ENCODE peak calls at places on chromosomes 12 and 14, in eight cellular contexts. One of them, this sample, is unnamed.
A peak's percentile ranks its signal among the peaks of the same experiment; 100 is the strongest.

GRCh38 chr14:74391479-74391878 is 34.5 kb downstream of the SYNDIG1L start:
- DNase-seq in GM13977: no peak
- DNase-seq in hippocampal formation: no peak
- DNase-seq in Calu3: no peak
- DNase-seq in PC-3: no peak
- DNase-seq in cardiac muscle cell: no peak
- DNase-seq in NAMALWA: no peak
- DNase-seq in T-cell: no peak
- DNase-seq in this sample: no peak

GRCh38 chr14:24279301-24280186 is 8.1 kb upstream of the RABGGTA start:
- DNase-seq in GM13977: no peak
- DNase-seq in hippocampal formation: peak; percentile 43
- DNase-seq in Calu3: peak; percentile 53
- DNase-seq in PC-3: peak; percentile 56
- DNase-seq in cardiac muscle cell: no peak
- DNase-seq in NAMALWA: peak; percentile 32
- DNase-seq in T-cell: peak; percentile 60
- DNase-seq in this sample: no peak

GRCh38 chr14:41766772-41767171 is 160.1 kb downstream of the LRFN5 start:
- DNase-seq in GM13977: no peak
- DNase-seq in hippocampal formation: no peak
- DNase-seq in Calu3: no peak
- DNase-seq in PC-3: no peak
- DNase-seq in cardiac muscle cell: no peak
- DNase-seq in NAMALWA: no peak
- DNase-seq in T-cell: no peak
- DNase-seq in this sample: no peak

GRCh38 chr12:53961025-53961761 is 6.5 kb downstream of the HOXC12 start:
- DNase-seq in GM13977: no peak
- DNase-seq in hippocampal formation: no peak
- DNase-seq in Calu3: no peak
- DNase-seq in PC-3: no peak
- DNase-seq in cardiac muscle cell: no peak
- DNase-seq in NAMALWA: no peak
- DNase-seq in T-cell: no peak
- DNase-seq in this sample: no peak

GRCh38 chr12:32659908-32660440 is 19.1 kb upstream of the DNM1L start:
- DNase-seq in GM13977: no peak
- DNase-seq in hippocampal formation: no peak
- DNase-seq in Calu3: no peak
- DNase-seq in PC-3: no peak
- DNase-seq in cardiac muscle cell: no peak
- DNase-seq in NAMALWA: no peak
- DNase-seq in T-cell: no peak
- DNase-seq in this sample: peak; percentile 37

GRCh38 chr12:131986847-131987398 is 37.2 kb downstream of the EP400 start:
- DNase-seq in GM13977: no peak
- DNase-seq in hippocampal formation: no peak
- DNase-seq in Calu3: no peak
- DNase-seq in PC-3: no peak
- DNase-seq in cardiac muscle cell: no peak
- DNase-seq in NAMALWA: no peak
- DNase-seq in T-cell: no peak
- DNase-seq in this sample: no peak

GRCh38 chr12:120761581-120761980 is 36.0 kb downstream of the ACADS start:
- DNase-seq in GM13977: no peak
- DNase-seq in hippocampal formation: no peak
- DNase-seq in Calu3: no peak
- DNase-seq in PC-3: no peak
- DNase-seq in cardiac muscle cell: peak; percentile 84
- DNase-seq in NAMALWA: no peak
- DNase-seq in T-cell: no peak
- DNase-seq in this sample: no peak

GRCh38 chr12:116734156-116734768 is 3.6 kb downstream of the SPRING1 start:
- DNase-seq in GM13977: no peak
- DNase-seq in hippocampal formation: no peak
- DNase-seq in Calu3: no peak
- DNase-seq in PC-3: peak; percentile 18
- DNase-seq in cardiac muscle cell: no peak
- DNase-seq in NAMALWA: no peak
- DNase-seq in T-cell: no peak
- DNase-seq in this sample: no peak

GRCh38 chr12:55057466-55057865 is 37.7 kb downstream of the NEUROD4 start:
- DNase-seq in GM13977: no peak
- DNase-seq in hippocampal formation: no peak
- DNase-seq in Calu3: no peak
- DNase-seq in PC-3: no peak
- DNase-seq in cardiac muscle cell: no peak
- DNase-seq in NAMALWA: no peak
- DNase-seq in T-cell: no peak
- DNase-seq in this sample: peak; percentile 10

GRCh38 chr14:34359423-34360120 is 102.5 kb downstream of the SPTSSA start:
- DNase-seq in GM13977: no peak
- DNase-seq in hippocampal formation: no peak
- DNase-seq in Calu3: no peak
- DNase-seq in PC-3: peak; percentile 41
- DNase-seq in cardiac muscle cell: no peak
- DNase-seq in NAMALWA: no peak
- DNase-seq in T-cell: no peak
- DNase-seq in this sample: no peak

GRCh38 chr12:72442217-72442616 is 170.0 kb downstream of the TRHDE start:
- DNase-seq in GM13977: no peak
- DNase-seq in hippocampal formation: no peak
- DNase-seq in Calu3: no peak
- DNase-seq in PC-3: no peak
- DNase-seq in cardiac muscle cell: no peak
- DNase-seq in NAMALWA: no peak
- DNase-seq in T-cell: no peak
- DNase-seq in this sample: no peak

GRCh38 chr12:124545508-124546418 is 21.6 kb downstream of the NCOR2 start:
- DNase-seq in GM13977: peak; percentile 87
- DNase-seq in hippocampal formation: no peak
- DNase-seq in Calu3: no peak
- DNase-seq in PC-3: no peak
- DNase-seq in cardiac muscle cell: no peak
- DNase-seq in NAMALWA: no peak
- DNase-seq in T-cell: peak; percentile 38
- DNase-seq in this sample: no peak

GRCh38 chr12:57888407-57889157 is 42.1 kb upstream of the CTDSP2 start:
- DNase-seq in GM13977: no peak
- DNase-seq in hippocampal formation: peak; percentile 49
- DNase-seq in Calu3: peak; percentile 56
- DNase-seq in PC-3: peak; percentile 82
- DNase-seq in cardiac muscle cell: peak; percentile 67
- DNase-seq in NAMALWA: no peak
- DNase-seq in T-cell: peak; percentile 29
- DNase-seq in this sample: peak; percentile 92

GRCh38 chr12:37547611-37548010 is 769.0 kb upstream of the ALG10B start:
- DNase-seq in GM13977: no peak
- DNase-seq in hippocampal formation: no peak
- DNase-seq in Calu3: no peak
- DNase-seq in PC-3: no peak
- DNase-seq in cardiac muscle cell: no peak
- DNase-seq in NAMALWA: no peak
- DNase-seq in T-cell: no peak
- DNase-seq in this sample: peak; percentile 9

GRCh38 chr14:68251766-68252100 is 432.2 kb downstream of the RAD51B start:
- DNase-seq in GM13977: no peak
- DNase-seq in hippocampal formation: no peak
- DNase-seq in Calu3: no peak
- DNase-seq in PC-3: no peak
- DNase-seq in cardiac muscle cell: no peak
- DNase-seq in NAMALWA: no peak
- DNase-seq in T-cell: no peak
- DNase-seq in this sample: no peak

GRCh38 chr12:69410571-69410970 is 51.0 kb downstream of the YEATS4 start:
- DNase-seq in GM13977: no peak
- DNase-seq in hippocampal formation: no peak
- DNase-seq in Calu3: no peak
- DNase-seq in PC-3: no peak
- DNase-seq in cardiac muscle cell: no peak
- DNase-seq in NAMALWA: no peak
- DNase-seq in T-cell: no peak
- DNase-seq in this sample: no peak

This sample was measured in NCI-H146.